ENCODE peak calls at places on chromosomes 12 and 14, in five cellular contexts. U is neuronal stem cell, Z is esophagus squamous epithelium, G is uterus, I is testis. L is an unnamed sample. For H3K4me1, the result is how much of the 10 kb centered on the place peaks cover.

GRCh38 chr14:90454041-90455000 is 57.5 kb downstream of the CALM1 start:
- DNase-seq in U (peak), G (peak), Z (no peak), I (peak), L (peak)

GRCh38 chr12:105084251-105085250 is at the start of gene ALDH1L2:
- DNase-seq in U (peak), I (peak), Z (peak), G (peak), L (no peak)

GRCh38 chr14:102484316-102484715 is 25.3 kb downstream of the ANKRD9 start:
- DNase-seq in I (no peak), U (no peak), G (no peak), Z (no peak), L (no peak)

GRCh38 chr12:69738351-69739286 is at the start of gene RAB3IP:
- DNase-seq in U (peak), I (peak), Z (peak), G (peak), L (peak)

GRCh38 chr12:75720807-75721206 is 209.4 kb upstream of the KRR1 start:
- DNase-seq in U (no peak), I (no peak), Z (no peak), G (no peak), L (no peak)

GRCh38 chr14:51365241-51365940 is 125.3 kb downstream of the TMX1 start:
- DNase-seq in Z (no peak), I (no peak), U (no peak), G (peak), L (no peak)

GRCh38 chr14:23567186-23568020 is at the start of gene AP1G2:
- DNase-seq in Z (peak), I (peak), G (peak), U (peak), L (peak)

GRCh38 chr14:91211017-91211416 is 33.5 kb downstream of the GPR68 start:
- DNase-seq in U (no peak), G (no peak), I (no peak), Z (no peak), L (no peak)

GRCh38 chr12:28824849-28825248 is 324.2 kb upstream of the FAR2 start:
- DNase-seq in Z (no peak), I (no peak), G (no peak), U (no peak), L (no peak)

GRCh38 chr12:57236224-57236924 is 6.9 kb downstream of the SHMT2 start:
- DNase-seq in I (no peak), Z (no peak), U (no peak), G (no peak), L (no peak)

GRCh38 chr14:53953002-53953827 is 3.4 kb downstream of the BMP4 start:
- DNase-seq in U (no peak), I (peak), G (peak), Z (no peak), L (no peak)

GRCh38 chr14:75800792-75801191 is 139.7 kb downstream of the TTLL5 start:
- DNase-seq in U (no peak), Z (no peak), G (no peak), I (peak), L (peak)

GRCh38 chr12:31206038-31206670 is 119.8 kb downstream of the SINHCAF start:
- DNase-seq in U (no peak), I (no peak), Z (no peak), G (no peak), L (no peak)

GRCh38 chr14:39268393-39268792 is 34.7 kb downstream of the MIA2 start:
- DNase-seq in Z (no peak), G (no peak), I (no peak), U (no peak), L (no peak)

GRCh38 chr12:20144341-20144740 is 224.0 kb upstream of the PDE3A start:
- DNase-seq in U (no peak), G (no peak), Z (no peak), I (no peak), L (no peak)

GRCh38 chr14:104865631-104866441 is 768 bp downstream of the CEP170B start:
- DNase-seq in U (no peak), Z (no peak), I (peak), G (peak), L (no peak)

GRCh38 chr12:61860439-61860838 is 399.8 kb upstream of the USP15 start:
- DNase-seq in I (no peak), G (no peak), U (peak), Z (no peak), L (no peak)

GRCh38 chr12:57943438-57944080 is 2.2 kb downstream of the ATP23 start:
- DNase-seq in G (no peak), U (no peak), I (no peak), Z (no peak), L (no peak)

GRCh38 chr12:98352218-98352811 is 163.1 kb upstream of the TMPO start:
- DNase-seq in G (no peak), Z (no peak), U (no peak), I (no peak), L (no peak)

GRCh38 chr12:119681953-119682352 is 14.0 kb downstream of the PRKAB1 start:
- DNase-seq in Z (no peak), U (no peak), I (no peak), G (no peak), L (no peak)

GRCh38 chr14:102819176-102819628 is 42.0 kb downstream of the TRAF3 start:
- DNase-seq in U (no peak), I (no peak), Z (no peak), G (no peak), L (no peak)

GRCh38 chr12:89247541-89247942 is 104.8 kb downstream of the DUSP6 start:
- DNase-seq in G (no peak), U (no peak), I (no peak), Z (no peak), L (peak)

GRCh38 chr12:16112626-16113560 is 164.6 kb downstream of the SLC15A5 start:
- DNase-seq in I (no peak), U (peak), Z (no peak), G (no peak), L (peak)

GRCh38 chr12:24664151-24664550 is 284.8 kb downstream of the BCAT1 start:
- DNase-seq in G (no peak), U (no peak), I (no peak), Z (no peak), L (no peak)

GRCh38 chr14:80491562-80492139 is 280.3 kb upstream of the DIO2 start:
- DNase-seq in I (no peak), U (no peak), Z (no peak), G (no peak), L (no peak)

GRCh38 chr12:104779134-104779533 is 179.0 kb downstream of the SLC41A2 start:
- DNase-seq in U (no peak), G (no peak), I (no peak), Z (no peak), L (no peak)

GRCh38 chr12:1493781-1494180 is 100.6 kb downstream of the FBXL14 start:
- DNase-seq in G (no peak), I (no peak), Z (no peak), U (no peak), L (no peak)

GRCh38 chr14:38989917-38990546 is 113.0 kb downstream of the SEC23A start:
- DNase-seq in G (no peak), Z (no peak), U (no peak), I (no peak), L (no peak)

GRCh38 chr12:108696111-108696995 is 35.0 kb downstream of the CORO1C start:
- DNase-seq in Z (no peak), G (peak), U (no peak), I (no peak), L (no peak)

GRCh38 chr14:56580317-56580711 is 716 bp downstream of the TMEM260 start:
- DNase-seq in U (no peak), Z (no peak), I (no peak), G (no peak), L (no peak)

GRCh38 chr14:20413785-20414117 is 450 bp upstream of the TEP1 start:
- DNase-seq in G (no peak), U (no peak), Z (no peak), I (peak), L (no peak)

GRCh38 chr12:70367268-70368141 is 1.4 kb downstream of the KCNMB4 start:
- DNase-seq in Z (no peak), U (peak), I (no peak), G (no peak), L (no peak)

GRCh38 chr12:41407240-41407799 is 219.2 kb downstream of the PDZRN4 start:
- DNase-seq in G (no peak), I (no peak), U (peak), Z (no peak), L (no peak)

GRCh38 chr14:100399052-100399849 is 76.1 kb downstream of the SLC25A47 start:
- DNase-seq in G (no peak), I (no peak), Z (no peak), U (no peak), L (no peak)

GRCh38 chr14:22118894-22119477 is 445.4 kb upstream of the OR4E1 start:
- DNase-seq in I (no peak), G (no peak), Z (no peak), U (no peak), L (no peak)

GRCh38 chr12:112929715-112930114 is 8.6 kb upstream of the OAS3 start:
- DNase-seq in U (no peak), Z (no peak), I (no peak), G (no peak), L (no peak)

GRCh38 chr14:105601360-105602242 is 75.2 kb downstream of the TMEM121 start:
- DNase-seq in I (no peak), Z (no peak), G (no peak), U (no peak), L (no peak)

DNA sequence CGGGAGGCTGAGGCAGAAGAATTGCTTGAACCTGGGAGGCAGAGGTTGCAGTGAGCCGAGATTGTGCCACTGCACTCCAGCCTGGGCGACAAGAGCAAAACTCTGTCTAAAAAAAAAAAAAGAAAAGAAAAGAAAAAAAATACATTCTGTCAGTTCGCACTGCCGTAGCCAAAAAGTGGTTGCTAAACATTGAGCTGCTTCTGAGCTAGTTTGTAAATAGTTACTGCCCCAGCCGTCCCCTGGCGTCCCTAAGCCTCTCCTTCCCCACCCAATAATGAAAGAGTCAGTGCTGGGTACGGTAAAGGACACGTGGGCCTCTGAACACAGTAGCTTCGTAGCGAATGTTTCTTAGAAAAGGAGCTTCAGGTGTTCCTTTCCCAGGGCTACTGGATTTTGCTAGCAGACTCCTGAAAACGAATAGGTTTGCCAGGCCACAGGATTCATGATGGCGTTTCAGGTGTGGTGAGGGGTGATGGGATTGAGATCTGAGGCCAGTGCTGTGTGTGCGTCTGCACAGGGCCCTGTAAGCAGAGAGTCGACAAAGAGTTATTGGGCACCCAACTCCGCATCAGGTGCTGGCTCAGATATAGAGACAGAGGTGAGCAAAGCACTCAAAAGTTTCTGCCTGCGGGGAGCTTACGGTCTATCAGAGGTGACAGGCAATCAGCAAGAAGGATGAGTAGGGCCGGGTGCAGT is 94.1 kb downstream of the LGMN start:
- DNase-seq in U (no peak), Z (no peak), G (no peak), I (no peak), L (no peak)
- H3K4me1 ChIP-seq in U (under half), Z (under half), G (under half), I (under half), L (under half)

GRCh38 chr12:46471404-46471803 is 98.8 kb upstream of the SLC38A2 start:
- DNase-seq in U (no peak), I (no peak), G (no peak), Z (no peak), L (no peak)

GRCh38 chr12:46472144-46472705 is 99.7 kb upstream of the SLC38A2 start:
- DNase-seq in G (no peak), U (no peak), I (no peak), Z (no peak), L (no peak)

GRCh38 chr12:46473634-46474201 is 101.1 kb upstream of the SLC38A2 start:
- DNase-seq in G (peak), Z (no peak), U (no peak), I (peak), L (no peak)

GRCh38 chr12:46470975-46471374 is 98.4 kb upstream of the SLC38A2 start:
- DNase-seq in Z (no peak), U (no peak), I (no peak), G (no peak), L (no peak)

GRCh38 chr12:46472893-46473633 is 100.5 kb upstream of the SLC38A2 start:
- DNase-seq in G (no peak), Z (no peak), U (no peak), I (no peak), L (no peak)
- H3K4me1 ChIP-seq in G (under half), Z (under half), U (under half), I (under half), L (under half)

GRCh38 chr12:52193991-52194390 is 2.2 kb upstream of the KRT80 start:
- DNase-seq in G (no peak), I (no peak), Z (no peak), U (no peak), L (no peak)
- H3K4me1 ChIP-seq in G (under half), I (under half), Z (under half), U (under half), L (under half)

GRCh38 chr12:6223545-6223944 is 23.3 kb downstream of the CD9 start:
- DNase-seq in G (no peak), Z (no peak), I (no peak), U (no peak), L (no peak)

GRCh38 chr12:6219980-6220379 is 19.8 kb downstream of the CD9 start:
- DNase-seq in U (no peak), G (no peak), I (no peak), Z (no peak), L (no peak)

GRCh38 chr12:6221146-6221545 is 20.9 kb downstream of the CD9 start:
- DNase-seq in I (no peak), G (no peak), U (no peak), Z (no peak), L (no peak)

GRCh38 chr12:6224550-6224949 is 24.4 kb downstream of the CD9 start:
- DNase-seq in I (no peak), U (no peak), Z (no peak), G (no peak), L (no peak)

DNA sequence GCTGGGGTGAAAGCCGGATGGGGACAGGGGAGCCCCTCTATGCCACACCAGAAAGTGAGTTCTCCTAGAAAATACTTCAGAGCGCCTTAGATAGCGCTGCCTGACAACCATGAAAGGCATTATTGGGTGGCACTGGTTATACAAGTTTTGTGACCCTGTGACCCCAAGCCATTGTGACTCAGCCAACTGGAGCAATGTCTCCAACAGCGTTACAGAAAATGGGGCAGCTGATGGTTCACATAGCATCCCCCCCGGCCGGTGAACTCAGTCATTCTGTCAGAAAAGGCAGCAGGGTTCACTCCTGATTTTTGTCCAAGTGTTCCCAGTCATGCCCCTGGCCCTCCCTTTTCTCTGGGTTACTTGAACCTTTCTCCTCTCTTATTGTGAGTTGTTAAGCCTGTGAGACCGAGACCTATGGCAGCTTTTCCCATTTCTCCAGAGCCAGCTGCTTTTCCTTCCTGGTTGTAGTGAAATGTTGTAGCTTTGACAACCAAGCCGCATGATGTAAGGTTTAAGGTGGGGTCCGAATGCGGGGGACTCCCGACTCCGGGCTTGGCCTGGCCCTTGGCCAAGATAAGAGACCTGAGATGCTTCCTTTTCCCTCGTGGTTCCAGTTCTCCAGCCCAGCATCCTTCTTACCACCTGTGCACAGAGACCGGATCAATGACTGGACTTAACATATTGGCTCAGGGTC is 22.0 kb downstream of the CD9 start:
- DNase-seq in I (no peak), Z (no peak), G (no peak), U (peak), L (no peak)
- H3K4me1 ChIP-seq in I (under half), Z (half or more), G (under half), U (under half), L (under half)

DNA sequence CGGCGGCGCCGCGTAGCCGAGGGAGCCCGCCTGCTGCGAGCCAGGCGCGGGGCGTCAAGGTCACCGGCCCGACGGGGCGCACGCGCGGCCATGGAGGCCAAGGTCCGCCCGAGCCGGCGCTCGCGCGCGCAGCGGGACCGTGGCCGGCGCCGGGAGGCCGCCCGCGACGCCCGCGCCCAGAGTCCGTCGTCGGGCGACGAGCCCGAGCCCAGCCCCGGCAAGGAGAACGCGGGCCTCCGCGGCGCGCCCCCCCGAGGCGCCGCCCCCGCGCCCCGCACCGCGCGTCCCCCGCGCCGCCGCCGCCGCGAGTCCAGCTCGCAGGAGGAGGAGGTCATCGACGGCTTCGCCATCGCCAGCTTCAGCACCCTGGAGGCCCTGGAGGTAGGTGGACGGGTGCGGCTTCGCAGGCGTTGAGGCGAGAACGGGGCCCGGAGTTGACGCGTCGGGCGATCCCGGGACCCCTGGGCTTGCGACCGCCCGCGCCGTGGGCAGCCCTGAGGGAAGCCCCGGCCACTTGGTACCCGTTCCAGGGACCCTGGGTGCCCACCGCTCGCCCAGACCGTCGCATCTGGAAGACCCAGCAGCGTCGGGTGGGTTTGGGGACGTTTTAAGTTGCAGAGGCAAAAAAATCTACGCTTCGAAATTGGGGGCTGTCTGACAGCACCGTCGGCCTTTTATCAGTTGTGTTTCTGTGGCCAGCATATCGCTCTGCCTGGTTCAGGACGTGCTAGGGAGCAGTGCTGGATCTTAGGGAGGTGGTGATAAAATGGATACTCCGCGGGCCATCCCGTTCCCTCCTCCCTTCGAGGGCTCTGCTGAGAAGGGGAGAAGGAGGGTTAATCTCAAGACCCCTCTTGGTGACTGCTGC is 764 bp downstream of the FBRSL1 start:
- DNase-seq in Z (no peak), G (no peak), I (no peak), U (no peak), L (no peak)
- H3K4me1 ChIP-seq in Z (half or more), G (under half), I (half or more), U (under half), L (under half)

GRCh38 chr12:4412462-4412861 is 33.0 kb upstream of the FGF23 start:
- DNase-seq in U (no peak), Z (no peak), I (no peak), G (no peak), L (no peak)

GRCh38 chr12:4416276-4416675 is 29.3 kb downstream of the FGF6 start:
- DNase-seq in G (no peak), I (no peak), Z (no peak), U (no peak), L (no peak)

GRCh38 chr12:4418913-4419312 is 26.7 kb downstream of the FGF6 start:
- DNase-seq in U (no peak), Z (no peak), I (no peak), G (no peak), L (no peak)

GRCh38 chr12:4421590-4422031 is 24.0 kb downstream of the FGF6 start:
- DNase-seq in G (no peak), Z (no peak), I (no peak), U (peak), L (peak)

GRCh38 chr12:4417471-4417870 is 28.1 kb downstream of the FGF6 start:
- DNase-seq in G (no peak), I (peak), U (peak), Z (no peak), L (no peak)
- H3K4me1 ChIP-seq in G (under half), I (under half), U (under half), Z (under half), L (under half)

GRCh38 chr14:73747386-73748211 is 33.4 kb upstream of the PNMA1 start:
- DNase-seq in G (no peak), Z (no peak), I (no peak), U (no peak), L (no peak)

GRCh38 chr14:73748858-73749357 is 34.7 kb upstream of the PNMA1 start:
- DNase-seq in Z (no peak), I (no peak), G (no peak), U (no peak), L (no peak)

GRCh38 chr14:73751157-73751691 is 37.0 kb upstream of the PNMA1 start:
- DNase-seq in G (no peak), I (no peak), U (no peak), Z (no peak), L (no peak)

GRCh38 chr14:73750161-73750901 is 36.1 kb upstream of the PNMA1 start:
- DNase-seq in G (no peak), U (no peak), Z (no peak), I (no peak), L (no peak)

DNA sequence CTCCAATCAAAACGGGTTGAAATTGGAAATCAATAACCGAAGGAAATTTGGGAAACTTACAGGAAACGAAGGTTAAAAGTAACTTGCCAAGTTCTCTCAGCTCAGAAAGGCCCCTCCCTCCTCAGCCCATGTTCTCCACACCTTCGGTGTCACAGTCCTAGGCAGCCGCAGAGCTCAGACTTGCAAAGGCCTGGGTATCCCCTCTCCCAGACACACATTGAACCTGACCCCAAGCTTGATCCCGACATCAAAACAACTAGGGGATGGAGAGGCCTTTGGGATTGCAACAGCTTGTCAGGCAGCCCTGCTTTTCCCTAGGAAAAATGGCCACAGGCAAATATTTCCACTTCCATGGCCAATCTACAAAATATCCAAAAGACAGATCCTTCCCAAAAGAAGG is 35.5 kb upstream of the PNMA1 start:
- DNase-seq in G (no peak), U (no peak), I (no peak), Z (no peak), L (no peak)
- H3K4me1 ChIP-seq in G (half or more), U (under half), I (half or more), Z (half or more), L (under half)

GRCh38 chr12:11896530-11896929 is 174.2 kb upstream of the BCL2L14 start:
- DNase-seq in U (no peak), I (no peak), Z (no peak), G (no peak), L (no peak)
- H3K4me1 ChIP-seq in U (under half), I (under half), Z (under half), G (under half), L (under half)